ENCODE peak calls at places on chromosomes 5 and 9, in four cellular contexts. One of them, this sample, is unnamed.

GRCh38 chr5:79982136-79982535 is 8.9 kb downstream of the MTX3 start:
- DNase-seq in heart left ventricle: no peak
- DNase-seq in fibroblast of pulmonary artery: no peak
- DNase-seq in astrocyte of the spinal cord: no peak
- DNase-seq in this sample: no peak

GRCh38 chr5:141839015-141839513 is 39.1 kb downstream of the PCDH1 start:
- DNase-seq in heart left ventricle: peak
- DNase-seq in fibroblast of pulmonary artery: peak
- DNase-seq in astrocyte of the spinal cord: no peak
- DNase-seq in this sample: no peak

GRCh38 chr5:55903121-55903701 is 52.1 kb downstream of the IL31RA start:
- DNase-seq in heart left ventricle: no peak
- DNase-seq in fibroblast of pulmonary artery: peak
- DNase-seq in astrocyte of the spinal cord: peak
- DNase-seq in this sample: no peak

GRCh38 chr5:113325054-113325453 is 109.7 kb downstream of the TSSK1B start:
- DNase-seq in heart left ventricle: no peak
- DNase-seq in fibroblast of pulmonary artery: no peak
- DNase-seq in astrocyte of the spinal cord: no peak
- DNase-seq in this sample: peak

GRCh38 chr5:502325-503079 is 21.7 kb downstream of the SLC9A3 start:
- DNase-seq in heart left ventricle: no peak
- DNase-seq in fibroblast of pulmonary artery: no peak
- DNase-seq in astrocyte of the spinal cord: no peak
- DNase-seq in this sample: no peak

GRCh38 chr5:82338731-82339130 is 60.6 kb upstream of the RPS23 start:
- DNase-seq in heart left ventricle: no peak
- DNase-seq in fibroblast of pulmonary artery: no peak
- DNase-seq in astrocyte of the spinal cord: no peak
- DNase-seq in this sample: no peak

GRCh38 chr9:22921742-22922141 is 475.1 kb downstream of the DMRTA1 start:
- DNase-seq in heart left ventricle: no peak
- DNase-seq in fibroblast of pulmonary artery: no peak
- DNase-seq in astrocyte of the spinal cord: no peak
- DNase-seq in this sample: no peak

GRCh38 chr9:22244141-22245011 is 202.2 kb upstream of the DMRTA1 start:
- DNase-seq in heart left ventricle: no peak
- DNase-seq in fibroblast of pulmonary artery: peak
- DNase-seq in astrocyte of the spinal cord: peak
- DNase-seq in this sample: no peak

GRCh38 chr5:172175263-172175719 is 12.7 kb downstream of the STK10 start:
- DNase-seq in heart left ventricle: no peak
- DNase-seq in fibroblast of pulmonary artery: no peak
- DNase-seq in astrocyte of the spinal cord: no peak
- DNase-seq in this sample: no peak

GRCh38 chr9:129524848-129525345 is 96.0 kb downstream of the C9orf50 start:
- DNase-seq in heart left ventricle: no peak
- DNase-seq in fibroblast of pulmonary artery: no peak
- DNase-seq in astrocyte of the spinal cord: no peak
- DNase-seq in this sample: no peak

GRCh38 chr5:108380531-108381021 is 1.3 kb downstream of the FBXL17 start:
- DNase-seq in heart left ventricle: peak
- DNase-seq in fibroblast of pulmonary artery: peak
- DNase-seq in astrocyte of the spinal cord: peak
- DNase-seq in this sample: no peak

GRCh38 chr9:37329576-37329975 is 92.9 kb upstream of the GRHPR start:
- DNase-seq in heart left ventricle: no peak
- DNase-seq in fibroblast of pulmonary artery: peak
- DNase-seq in astrocyte of the spinal cord: peak
- DNase-seq in this sample: no peak

GRCh38 chr9:115306860-115307259 is 188.9 kb upstream of the TNC start:
- DNase-seq in heart left ventricle: no peak
- DNase-seq in fibroblast of pulmonary artery: no peak
- DNase-seq in astrocyte of the spinal cord: no peak
- DNase-seq in this sample: no peak

GRCh38 chr5:67065237-67065636 is 131.4 kb downstream of the CD180 start:
- DNase-seq in heart left ventricle: no peak
- DNase-seq in fibroblast of pulmonary artery: no peak
- DNase-seq in astrocyte of the spinal cord: no peak
- DNase-seq in this sample: no peak

GRCh38 chr5:147559725-147560124 is 49.9 kb upstream of the DPYSL3 start:
- DNase-seq in heart left ventricle: no peak
- DNase-seq in fibroblast of pulmonary artery: no peak
- DNase-seq in astrocyte of the spinal cord: peak
- DNase-seq in this sample: no peak

GRCh38 chr5:370311-370958 is 48.9 kb downstream of the AHRR start:
- DNase-seq in heart left ventricle: no peak
- DNase-seq in fibroblast of pulmonary artery: no peak
- DNase-seq in astrocyte of the spinal cord: no peak
- DNase-seq in this sample: no peak

GRCh38 chr9:112179816-112180215 is 4.7 kb upstream of the SUSD1 start:
- DNase-seq in heart left ventricle: no peak
- DNase-seq in fibroblast of pulmonary artery: no peak
- DNase-seq in astrocyte of the spinal cord: no peak
- DNase-seq in this sample: no peak

GRCh38 chr5:155027993-155028629 is 14.6 kb downstream of the KIF4B start:
- DNase-seq in heart left ventricle: no peak
- DNase-seq in fibroblast of pulmonary artery: peak
- DNase-seq in astrocyte of the spinal cord: no peak
- DNase-seq in this sample: no peak

GRCh38 chr9:34124923-34125322 is 1.6 kb downstream of the DCAF12 start:
- DNase-seq in heart left ventricle: no peak
- DNase-seq in fibroblast of pulmonary artery: peak
- DNase-seq in astrocyte of the spinal cord: no peak
- DNase-seq in this sample: no peak

GRCh38 chr5:9928266-9928750 is 298.2 kb upstream of the TAS2R1 start:
- DNase-seq in heart left ventricle: no peak
- DNase-seq in fibroblast of pulmonary artery: no peak
- DNase-seq in astrocyte of the spinal cord: no peak
- DNase-seq in this sample: no peak

GRCh38 chr5:173954671-173955605 is 34.0 kb upstream of the C5orf47 start:
- DNase-seq in heart left ventricle: peak
- DNase-seq in fibroblast of pulmonary artery: no peak
- DNase-seq in astrocyte of the spinal cord: peak
- DNase-seq in this sample: no peak

GRCh38 chr9:126506361-126507317 is 107.1 kb upstream of the LMX1B start:
- DNase-seq in heart left ventricle: no peak
- DNase-seq in fibroblast of pulmonary artery: no peak
- DNase-seq in astrocyte of the spinal cord: no peak
- DNase-seq in this sample: no peak

GRCh38 chr5:176620333-176620981 is 9.9 kb downstream of the SNCB start:
- DNase-seq in heart left ventricle: no peak
- DNase-seq in fibroblast of pulmonary artery: no peak
- DNase-seq in astrocyte of the spinal cord: no peak
- DNase-seq in this sample: no peak
- H3K4me3 ChIP-seq in heart left ventricle: peak
- H3K4me3 ChIP-seq in fibroblast of pulmonary artery: peak
- H3K4me3 ChIP-seq in astrocyte of the spinal cord: no peak
- H3K4me3 ChIP-seq in this sample: no peak

DNA sequence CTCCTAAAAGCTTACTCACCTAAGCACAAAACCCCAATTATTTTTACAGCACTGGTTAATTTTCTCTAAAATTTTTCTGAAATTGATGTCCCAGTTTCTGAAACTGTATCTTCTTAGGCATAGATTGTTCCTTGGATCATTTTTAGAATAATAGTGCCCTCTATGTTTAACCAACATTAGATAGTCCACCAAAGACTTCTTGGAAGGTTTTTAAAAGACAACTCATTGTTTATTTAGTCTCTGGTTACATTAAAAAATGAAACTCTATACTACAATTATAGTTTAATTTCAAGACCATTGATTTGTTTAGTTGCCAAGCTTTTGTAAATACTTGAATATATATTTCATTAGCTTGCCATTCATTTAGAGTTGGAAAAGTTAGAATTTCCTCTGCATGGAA is 990.6 kb downstream of the TLE1 start:
- DNase-seq in heart left ventricle: no peak
- DNase-seq in fibroblast of pulmonary artery: no peak
- DNase-seq in astrocyte of the spinal cord: peak
- DNase-seq in this sample: no peak
- TF ChIP-seq CTCF in heart left ventricle: no peak
- TF ChIP-seq CTCF in fibroblast of pulmonary artery: no peak
- TF ChIP-seq CTCF in astrocyte of the spinal cord: no peak
- TF ChIP-seq CTCF in this sample: no peak

GRCh38 chr5:120779674-120780073 is 315.6 kb downstream of the PRR16 start:
- DNase-seq in heart left ventricle: no peak
- DNase-seq in fibroblast of pulmonary artery: no peak
- DNase-seq in astrocyte of the spinal cord: peak
- DNase-seq in this sample: no peak

GRCh38 chr5:120778491-120779293 is 314.6 kb downstream of the PRR16 start:
- DNase-seq in heart left ventricle: no peak
- DNase-seq in fibroblast of pulmonary artery: peak
- DNase-seq in astrocyte of the spinal cord: peak
- DNase-seq in this sample: peak
- H3K4me3 ChIP-seq in heart left ventricle: no peak
- H3K4me3 ChIP-seq in fibroblast of pulmonary artery: no peak
- H3K4me3 ChIP-seq in astrocyte of the spinal cord: peak
- H3K4me3 ChIP-seq in this sample: no peak

GRCh38 chr9:117392992-117393391 is 21.9 kb downstream of the ASTN2 start:
- DNase-seq in heart left ventricle: no peak
- DNase-seq in fibroblast of pulmonary artery: no peak
- DNase-seq in astrocyte of the spinal cord: no peak
- DNase-seq in this sample: no peak

GRCh38 chr9:117400131-117400530 is 14.7 kb downstream of the ASTN2 start:
- DNase-seq in heart left ventricle: no peak
- DNase-seq in fibroblast of pulmonary artery: no peak
- DNase-seq in astrocyte of the spinal cord: no peak
- DNase-seq in this sample: no peak

DNA sequence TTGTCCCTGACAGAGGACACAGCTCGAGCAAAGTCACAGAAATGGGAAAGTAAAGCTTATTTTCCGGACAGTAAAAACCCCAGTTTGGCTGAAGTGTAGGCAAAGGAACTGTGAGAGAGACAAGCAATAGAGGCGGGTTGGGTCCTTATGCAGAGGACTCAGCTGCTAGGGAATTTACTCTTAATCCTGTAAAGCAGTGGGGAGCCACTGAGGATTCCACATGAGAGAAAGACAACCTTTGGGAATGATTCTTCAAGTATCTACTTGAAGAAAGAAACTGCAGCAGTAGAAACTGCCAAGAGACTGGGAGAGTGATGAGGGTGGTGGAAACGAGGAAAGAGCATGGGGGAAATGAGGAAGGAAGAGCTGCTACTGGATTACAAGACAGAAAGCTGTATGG is 20.2 kb downstream of the ASTN2 start:
- DNase-seq in heart left ventricle: no peak
- DNase-seq in fibroblast of pulmonary artery: no peak
- DNase-seq in astrocyte of the spinal cord: no peak
- DNase-seq in this sample: no peak
- TF ChIP-seq CTCF in heart left ventricle: no peak
- TF ChIP-seq CTCF in fibroblast of pulmonary artery: no peak
- TF ChIP-seq CTCF in astrocyte of the spinal cord: no peak
- TF ChIP-seq CTCF in this sample: no peak

GRCh38 chr5:157549283-157549629 is 26.3 kb downstream of the ADAM19 start:
- DNase-seq in heart left ventricle: no peak
- DNase-seq in fibroblast of pulmonary artery: no peak
- DNase-seq in astrocyte of the spinal cord: peak
- DNase-seq in this sample: no peak

GRCh38 chr5:157549954-157550549 is 25.5 kb downstream of the ADAM19 start:
- DNase-seq in heart left ventricle: peak
- DNase-seq in fibroblast of pulmonary artery: no peak
- DNase-seq in astrocyte of the spinal cord: peak
- DNase-seq in this sample: no peak

GRCh38 chr5:157547909-157548512 is 27.6 kb downstream of the ADAM19 start:
- DNase-seq in heart left ventricle: no peak
- DNase-seq in fibroblast of pulmonary artery: no peak
- DNase-seq in astrocyte of the spinal cord: no peak
- DNase-seq in this sample: no peak

GRCh38 chr5:157550668-157551067 is 24.9 kb downstream of the ADAM19 start:
- DNase-seq in heart left ventricle: no peak
- DNase-seq in fibroblast of pulmonary artery: no peak
- DNase-seq in astrocyte of the spinal cord: no peak
- DNase-seq in this sample: no peak

DNA sequence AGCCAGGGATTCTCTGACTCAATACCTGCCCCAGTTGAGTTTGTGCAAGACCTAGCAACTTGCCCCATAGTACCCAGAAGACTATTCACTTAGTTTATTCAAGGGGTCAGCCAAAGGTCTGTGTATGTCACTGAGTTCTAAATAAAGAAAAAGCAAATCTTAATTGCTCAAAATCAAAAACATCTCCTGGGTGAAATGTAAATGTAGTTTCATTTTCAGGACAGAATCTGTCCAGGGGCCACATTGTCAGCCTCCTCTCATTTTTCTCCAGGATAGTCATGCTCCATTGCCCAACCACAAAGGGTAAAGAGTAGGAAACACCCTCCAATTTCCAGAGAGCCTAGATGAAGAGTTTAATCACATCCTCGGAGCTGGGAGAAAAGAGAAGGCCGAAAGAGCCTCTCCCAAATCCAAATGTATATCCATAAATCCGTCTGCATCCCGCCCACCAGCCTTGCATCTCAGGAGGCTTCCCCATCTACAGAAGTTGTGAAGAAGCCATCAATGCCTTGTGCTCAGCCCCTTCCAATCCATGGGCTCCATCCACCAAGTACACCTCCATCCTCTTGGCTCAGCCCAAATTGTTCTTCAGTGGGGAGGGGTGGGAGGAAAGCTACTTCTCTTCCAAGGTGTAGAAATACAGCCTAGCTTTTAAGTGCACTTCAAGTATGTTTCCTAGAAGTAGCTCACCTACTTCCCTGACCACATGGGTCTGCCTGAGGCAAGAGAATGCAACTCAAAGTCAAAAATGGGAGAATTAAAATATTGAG is 26.9 kb downstream of the ADAM19 start:
- DNase-seq in heart left ventricle: no peak
- DNase-seq in fibroblast of pulmonary artery: peak
- DNase-seq in astrocyte of the spinal cord: peak
- DNase-seq in this sample: no peak
- H3K4me3 ChIP-seq in heart left ventricle: no peak
- H3K4me3 ChIP-seq in fibroblast of pulmonary artery: no peak
- H3K4me3 ChIP-seq in astrocyte of the spinal cord: no peak
- H3K4me3 ChIP-seq in this sample: no peak

GRCh38 chr5:151683444-151683843 is 3.3 kb downstream of the SPARC start:
- DNase-seq in heart left ventricle: no peak
- DNase-seq in fibroblast of pulmonary artery: no peak
- DNase-seq in astrocyte of the spinal cord: no peak
- DNase-seq in this sample: no peak

GRCh38 chr5:151683936-151684586 is 2.7 kb downstream of the SPARC start:
- DNase-seq in heart left ventricle: no peak
- DNase-seq in fibroblast of pulmonary artery: peak
- DNase-seq in astrocyte of the spinal cord: no peak
- DNase-seq in this sample: no peak

GRCh38 chr5:151685749-151686672 is 704 bp downstream of the SPARC start:
- DNase-seq in heart left ventricle: no peak
- DNase-seq in fibroblast of pulmonary artery: no peak
- DNase-seq in astrocyte of the spinal cord: no peak
- DNase-seq in this sample: no peak

GRCh38 chr5:151682751-151683331 is 3.9 kb downstream of the SPARC start:
- DNase-seq in heart left ventricle: peak
- DNase-seq in fibroblast of pulmonary artery: no peak
- DNase-seq in astrocyte of the spinal cord: no peak
- DNase-seq in this sample: no peak

GRCh38 chr5:151684690-151685361 is 1.9 kb downstream of the SPARC start:
- DNase-seq in heart left ventricle: peak
- DNase-seq in fibroblast of pulmonary artery: peak
- DNase-seq in astrocyte of the spinal cord: peak
- DNase-seq in this sample: peak
- TF ChIP-seq CTCF in heart left ventricle: peak
- TF ChIP-seq CTCF in fibroblast of pulmonary artery: peak
- TF ChIP-seq CTCF in astrocyte of the spinal cord: peak
- TF ChIP-seq CTCF in this sample: peak

GRCh38 chr9:98450486-98450885 is 195.0 kb upstream of the TBC1D2 start:
- DNase-seq in heart left ventricle: no peak
- DNase-seq in fibroblast of pulmonary artery: peak
- DNase-seq in astrocyte of the spinal cord: peak
- DNase-seq in this sample: no peak
- H3K4me3 ChIP-seq in heart left ventricle: no peak
- H3K4me3 ChIP-seq in fibroblast of pulmonary artery: no peak
- H3K4me3 ChIP-seq in astrocyte of the spinal cord: no peak
- H3K4me3 ChIP-seq in this sample: no peak